ENCODE peak calls at places on chromosome 16, in eight cellular contexts. One of them, this sample, is unnamed.

GRCh38 chr16:22427556-22427955 is 53.1 kb upstream of the CDR2 start:
- DNase-seq in AG09319: no peak
- DNase-seq in stimulated activated CD8-positive, alpha-beta memory T cell treated with anti-CD3 and anti-CD28 coated beads, Interleukin-7, amount 100 ng/mL, for 1 hour: no peak
- DNase-seq in H7: no peak
- DNase-seq in heart right ventricle: no peak
- DNase-seq in activated gamma-delta T cell treated with Interleukin-2 at 50 U/mL for 16 hours: no peak
- DNase-seq in activated CD4-positive, alpha-beta T cell treated with anti-CD3 and anti-CD28 coated beads, Interleukin-2, amount 50 U/mL, for 4 hours: no peak
- DNase-seq in fibroblast of the aortic adventitia: no peak
- DNase-seq in this sample: no peak

GRCh38 chr16:1984347-1985225 is 593 bp downstream of the GFER start:
- DNase-seq in AG09319: no peak
- DNase-seq in fibroblast of the aortic adventitia: no peak
- DNase-seq in activated CD4-positive, alpha-beta T cell treated with anti-CD3 and anti-CD28 coated beads, Interleukin-2, amount 50 U/mL, for 4 hours: no peak
- DNase-seq in stimulated activated CD8-positive, alpha-beta memory T cell treated with anti-CD3 and anti-CD28 coated beads, Interleukin-7, amount 100 ng/mL, for 1 hour: no peak
- DNase-seq in activated gamma-delta T cell treated with Interleukin-2 at 50 U/mL for 16 hours: no peak
- DNase-seq in heart right ventricle: no peak
- DNase-seq in H7: peak
- DNase-seq in this sample: no peak

GRCh38 chr16:57548424-57548823 is 6.0 kb downstream of the ADGRG5 start:
- DNase-seq in heart right ventricle: no peak
- DNase-seq in activated CD4-positive, alpha-beta T cell treated with anti-CD3 and anti-CD28 coated beads, Interleukin-2, amount 50 U/mL, for 4 hours: no peak
- DNase-seq in stimulated activated CD8-positive, alpha-beta memory T cell treated with anti-CD3 and anti-CD28 coated beads, Interleukin-7, amount 100 ng/mL, for 1 hour: no peak
- DNase-seq in H7: no peak
- DNase-seq in fibroblast of the aortic adventitia: no peak
- DNase-seq in AG09319: no peak
- DNase-seq in activated gamma-delta T cell treated with Interleukin-2 at 50 U/mL for 16 hours: no peak
- DNase-seq in this sample: no peak

GRCh38 chr16:12459401-12459791 is 344.3 kb downstream of the CPPED1 start:
- DNase-seq in activated gamma-delta T cell treated with Interleukin-2 at 50 U/mL for 16 hours: no peak
- DNase-seq in activated CD4-positive, alpha-beta T cell treated with anti-CD3 and anti-CD28 coated beads, Interleukin-2, amount 50 U/mL, for 4 hours: no peak
- DNase-seq in H7: no peak
- DNase-seq in stimulated activated CD8-positive, alpha-beta memory T cell treated with anti-CD3 and anti-CD28 coated beads, Interleukin-7, amount 100 ng/mL, for 1 hour: no peak
- DNase-seq in fibroblast of the aortic adventitia: no peak
- DNase-seq in heart right ventricle: peak
- DNase-seq in AG09319: no peak
- DNase-seq in this sample: no peak

GRCh38 chr16:27226476-27226875 is 23.1 kb downstream of the KDM8 start:
- DNase-seq in activated CD4-positive, alpha-beta T cell treated with anti-CD3 and anti-CD28 coated beads, Interleukin-2, amount 50 U/mL, for 4 hours: no peak
- DNase-seq in activated gamma-delta T cell treated with Interleukin-2 at 50 U/mL for 16 hours: no peak
- DNase-seq in fibroblast of the aortic adventitia: no peak
- DNase-seq in stimulated activated CD8-positive, alpha-beta memory T cell treated with anti-CD3 and anti-CD28 coated beads, Interleukin-7, amount 100 ng/mL, for 1 hour: no peak
- DNase-seq in AG09319: no peak
- DNase-seq in H7: no peak
- DNase-seq in heart right ventricle: no peak
- DNase-seq in this sample: peak

GRCh38 chr16:88005148-88005547 is 53.9 kb downstream of the BANP start:
- DNase-seq in activated gamma-delta T cell treated with Interleukin-2 at 50 U/mL for 16 hours: no peak
- DNase-seq in stimulated activated CD8-positive, alpha-beta memory T cell treated with anti-CD3 and anti-CD28 coated beads, Interleukin-7, amount 100 ng/mL, for 1 hour: no peak
- DNase-seq in H7: peak
- DNase-seq in activated CD4-positive, alpha-beta T cell treated with anti-CD3 and anti-CD28 coated beads, Interleukin-2, amount 50 U/mL, for 4 hours: no peak
- DNase-seq in fibroblast of the aortic adventitia: peak
- DNase-seq in heart right ventricle: no peak
- DNase-seq in AG09319: no peak
- DNase-seq in this sample: no peak

GRCh38 chr16:67154578-67155304 is 3.9 kb upstream of the B3GNT9 start:
- DNase-seq in activated CD4-positive, alpha-beta T cell treated with anti-CD3 and anti-CD28 coated beads, Interleukin-2, amount 50 U/mL, for 4 hours: no peak
- DNase-seq in AG09319: no peak
- DNase-seq in fibroblast of the aortic adventitia: no peak
- DNase-seq in H7: peak
- DNase-seq in activated gamma-delta T cell treated with Interleukin-2 at 50 U/mL for 16 hours: no peak
- DNase-seq in heart right ventricle: no peak
- DNase-seq in stimulated activated CD8-positive, alpha-beta memory T cell treated with anti-CD3 and anti-CD28 coated beads, Interleukin-7, amount 100 ng/mL, for 1 hour: no peak
- DNase-seq in this sample: no peak

GRCh38 chr16:46689492-46690280 is at the start of gene ORC6:
- DNase-seq in fibroblast of the aortic adventitia: peak
- DNase-seq in activated gamma-delta T cell treated with Interleukin-2 at 50 U/mL for 16 hours: peak
- DNase-seq in AG09319: peak
- DNase-seq in heart right ventricle: peak
- DNase-seq in stimulated activated CD8-positive, alpha-beta memory T cell treated with anti-CD3 and anti-CD28 coated beads, Interleukin-7, amount 100 ng/mL, for 1 hour: peak
- DNase-seq in H7: peak
- DNase-seq in activated CD4-positive, alpha-beta T cell treated with anti-CD3 and anti-CD28 coated beads, Interleukin-2, amount 50 U/mL, for 4 hours: peak
- DNase-seq in this sample: peak

GRCh38 chr16:57626420-57627170 is 1.8 kb upstream of the ADGRG1 start:
- DNase-seq in AG09319: no peak
- DNase-seq in stimulated activated CD8-positive, alpha-beta memory T cell treated with anti-CD3 and anti-CD28 coated beads, Interleukin-7, amount 100 ng/mL, for 1 hour: no peak
- DNase-seq in H7: no peak
- DNase-seq in fibroblast of the aortic adventitia: no peak
- DNase-seq in heart right ventricle: no peak
- DNase-seq in activated gamma-delta T cell treated with Interleukin-2 at 50 U/mL for 16 hours: no peak
- DNase-seq in activated CD4-positive, alpha-beta T cell treated with anti-CD3 and anti-CD28 coated beads, Interleukin-2, amount 50 U/mL, for 4 hours: no peak
- DNase-seq in this sample: no peak

GRCh38 chr16:16150117-16150877 is 73.0 kb downstream of the ABCC6 start:
- DNase-seq in activated gamma-delta T cell treated with Interleukin-2 at 50 U/mL for 16 hours: no peak
- DNase-seq in fibroblast of the aortic adventitia: peak
- DNase-seq in H7: peak
- DNase-seq in activated CD4-positive, alpha-beta T cell treated with anti-CD3 and anti-CD28 coated beads, Interleukin-2, amount 50 U/mL, for 4 hours: no peak
- DNase-seq in stimulated activated CD8-positive, alpha-beta memory T cell treated with anti-CD3 and anti-CD28 coated beads, Interleukin-7, amount 100 ng/mL, for 1 hour: no peak
- DNase-seq in AG09319: peak
- DNase-seq in heart right ventricle: peak
- DNase-seq in this sample: peak

GRCh38 chr16:68873635-68874471 is 30.5 kb downstream of the TANGO6 start:
- DNase-seq in AG09319: no peak
- DNase-seq in stimulated activated CD8-positive, alpha-beta memory T cell treated with anti-CD3 and anti-CD28 coated beads, Interleukin-7, amount 100 ng/mL, for 1 hour: no peak
- DNase-seq in activated CD4-positive, alpha-beta T cell treated with anti-CD3 and anti-CD28 coated beads, Interleukin-2, amount 50 U/mL, for 4 hours: no peak
- DNase-seq in fibroblast of the aortic adventitia: no peak
- DNase-seq in H7: no peak
- DNase-seq in activated gamma-delta T cell treated with Interleukin-2 at 50 U/mL for 16 hours: no peak
- DNase-seq in heart right ventricle: no peak
- DNase-seq in this sample: no peak

GRCh38 chr16:86029131-86029741 is 130.3 kb downstream of the IRF8 start:
- DNase-seq in activated gamma-delta T cell treated with Interleukin-2 at 50 U/mL for 16 hours: no peak
- DNase-seq in fibroblast of the aortic adventitia: peak
- DNase-seq in heart right ventricle: peak
- DNase-seq in activated CD4-positive, alpha-beta T cell treated with anti-CD3 and anti-CD28 coated beads, Interleukin-2, amount 50 U/mL, for 4 hours: no peak
- DNase-seq in AG09319: peak
- DNase-seq in stimulated activated CD8-positive, alpha-beta memory T cell treated with anti-CD3 and anti-CD28 coated beads, Interleukin-7, amount 100 ng/mL, for 1 hour: no peak
- DNase-seq in H7: peak
- DNase-seq in this sample: no peak

GRCh38 chr16:85613609-85614337 is 651 bp downstream of the GSE1 start:
- DNase-seq in activated CD4-positive, alpha-beta T cell treated with anti-CD3 and anti-CD28 coated beads, Interleukin-2, amount 50 U/mL, for 4 hours: no peak
- DNase-seq in AG09319: no peak
- DNase-seq in stimulated activated CD8-positive, alpha-beta memory T cell treated with anti-CD3 and anti-CD28 coated beads, Interleukin-7, amount 100 ng/mL, for 1 hour: no peak
- DNase-seq in heart right ventricle: peak
- DNase-seq in fibroblast of the aortic adventitia: peak
- DNase-seq in H7: peak
- DNase-seq in activated gamma-delta T cell treated with Interleukin-2 at 50 U/mL for 16 hours: no peak
- DNase-seq in this sample: peak

GRCh38 chr16:53827741-53828140 is 123.8 kb downstream of the FTO start:
- DNase-seq in heart right ventricle: no peak
- DNase-seq in activated gamma-delta T cell treated with Interleukin-2 at 50 U/mL for 16 hours: no peak
- DNase-seq in activated CD4-positive, alpha-beta T cell treated with anti-CD3 and anti-CD28 coated beads, Interleukin-2, amount 50 U/mL, for 4 hours: no peak
- DNase-seq in fibroblast of the aortic adventitia: no peak
- DNase-seq in H7: no peak
- DNase-seq in stimulated activated CD8-positive, alpha-beta memory T cell treated with anti-CD3 and anti-CD28 coated beads, Interleukin-7, amount 100 ng/mL, for 1 hour: no peak
- DNase-seq in AG09319: no peak
- DNase-seq in this sample: no peak

GRCh38 chr16:4602330-4602729 is 12.4 kb downstream of the UBALD1 start:
- DNase-seq in fibroblast of the aortic adventitia: no peak
- DNase-seq in activated CD4-positive, alpha-beta T cell treated with anti-CD3 and anti-CD28 coated beads, Interleukin-2, amount 50 U/mL, for 4 hours: no peak
- DNase-seq in stimulated activated CD8-positive, alpha-beta memory T cell treated with anti-CD3 and anti-CD28 coated beads, Interleukin-7, amount 100 ng/mL, for 1 hour: no peak
- DNase-seq in H7: peak
- DNase-seq in heart right ventricle: no peak
- DNase-seq in activated gamma-delta T cell treated with Interleukin-2 at 50 U/mL for 16 hours: no peak
- DNase-seq in AG09319: no peak
- DNase-seq in this sample: no peak

GRCh38 chr16:56311208-56312027 is 113.9 kb downstream of the AMFR start:
- DNase-seq in stimulated activated CD8-positive, alpha-beta memory T cell treated with anti-CD3 and anti-CD28 coated beads, Interleukin-7, amount 100 ng/mL, for 1 hour: no peak
- DNase-seq in activated CD4-positive, alpha-beta T cell treated with anti-CD3 and anti-CD28 coated beads, Interleukin-2, amount 50 U/mL, for 4 hours: no peak
- DNase-seq in fibroblast of the aortic adventitia: no peak
- DNase-seq in H7: peak
- DNase-seq in heart right ventricle: no peak
- DNase-seq in AG09319: no peak
- DNase-seq in activated gamma-delta T cell treated with Interleukin-2 at 50 U/mL for 16 hours: no peak
- DNase-seq in this sample: peak

GRCh38 chr16:85626191-85626951 is 13.2 kb downstream of the GSE1 start:
- DNase-seq in activated CD4-positive, alpha-beta T cell treated with anti-CD3 and anti-CD28 coated beads, Interleukin-2, amount 50 U/mL, for 4 hours: no peak
- DNase-seq in AG09319: no peak
- DNase-seq in heart right ventricle: no peak
- DNase-seq in activated gamma-delta T cell treated with Interleukin-2 at 50 U/mL for 16 hours: no peak
- DNase-seq in stimulated activated CD8-positive, alpha-beta memory T cell treated with anti-CD3 and anti-CD28 coated beads, Interleukin-7, amount 100 ng/mL, for 1 hour: no peak
- DNase-seq in fibroblast of the aortic adventitia: no peak
- DNase-seq in H7: peak
- DNase-seq in this sample: peak

GRCh38 chr16:25707982-25708583 is 16.3 kb downstream of the HS3ST4 start:
- DNase-seq in activated gamma-delta T cell treated with Interleukin-2 at 50 U/mL for 16 hours: no peak
- DNase-seq in stimulated activated CD8-positive, alpha-beta memory T cell treated with anti-CD3 and anti-CD28 coated beads, Interleukin-7, amount 100 ng/mL, for 1 hour: no peak
- DNase-seq in activated CD4-positive, alpha-beta T cell treated with anti-CD3 and anti-CD28 coated beads, Interleukin-2, amount 50 U/mL, for 4 hours: no peak
- DNase-seq in H7: peak
- DNase-seq in AG09319: no peak
- DNase-seq in fibroblast of the aortic adventitia: peak
- DNase-seq in heart right ventricle: no peak
- DNase-seq in this sample: no peak

GRCh38 chr16:20743591-20743990 is 2.0 kb upstream of the THUMPD1 start:
- DNase-seq in fibroblast of the aortic adventitia: no peak
- DNase-seq in stimulated activated CD8-positive, alpha-beta memory T cell treated with anti-CD3 and anti-CD28 coated beads, Interleukin-7, amount 100 ng/mL, for 1 hour: no peak
- DNase-seq in AG09319: no peak
- DNase-seq in H7: no peak
- DNase-seq in activated CD4-positive, alpha-beta T cell treated with anti-CD3 and anti-CD28 coated beads, Interleukin-2, amount 50 U/mL, for 4 hours: no peak
- DNase-seq in heart right ventricle: no peak
- DNase-seq in activated gamma-delta T cell treated with Interleukin-2 at 50 U/mL for 16 hours: no peak
- DNase-seq in this sample: no peak

GRCh38 chr16:23141959-23142740 is 7.1 kb downstream of the USP31 start:
- DNase-seq in heart right ventricle: no peak
- DNase-seq in H7: no peak
- DNase-seq in stimulated activated CD8-positive, alpha-beta memory T cell treated with anti-CD3 and anti-CD28 coated beads, Interleukin-7, amount 100 ng/mL, for 1 hour: no peak
- DNase-seq in activated gamma-delta T cell treated with Interleukin-2 at 50 U/mL for 16 hours: no peak
- DNase-seq in activated CD4-positive, alpha-beta T cell treated with anti-CD3 and anti-CD28 coated beads, Interleukin-2, amount 50 U/mL, for 4 hours: no peak
- DNase-seq in AG09319: no peak
- DNase-seq in fibroblast of the aortic adventitia: no peak
- DNase-seq in this sample: no peak

GRCh38 chr16:83995756-83996155 is 27.7 kb downstream of the NECAB2 start:
- DNase-seq in heart right ventricle: peak
- DNase-seq in fibroblast of the aortic adventitia: no peak
- DNase-seq in activated CD4-positive, alpha-beta T cell treated with anti-CD3 and anti-CD28 coated beads, Interleukin-2, amount 50 U/mL, for 4 hours: no peak
- DNase-seq in H7: peak
- DNase-seq in AG09319: no peak
- DNase-seq in activated gamma-delta T cell treated with Interleukin-2 at 50 U/mL for 16 hours: no peak
- DNase-seq in stimulated activated CD8-positive, alpha-beta memory T cell treated with anti-CD3 and anti-CD28 coated beads, Interleukin-7, amount 100 ng/mL, for 1 hour: no peak
- DNase-seq in this sample: peak

GRCh38 chr16:20612551-20613470 is 36.6 kb upstream of the ACSM2B start:
- DNase-seq in H7: no peak
- DNase-seq in AG09319: no peak
- DNase-seq in activated CD4-positive, alpha-beta T cell treated with anti-CD3 and anti-CD28 coated beads, Interleukin-2, amount 50 U/mL, for 4 hours: no peak
- DNase-seq in stimulated activated CD8-positive, alpha-beta memory T cell treated with anti-CD3 and anti-CD28 coated beads, Interleukin-7, amount 100 ng/mL, for 1 hour: no peak
- DNase-seq in activated gamma-delta T cell treated with Interleukin-2 at 50 U/mL for 16 hours: no peak
- DNase-seq in fibroblast of the aortic adventitia: no peak
- DNase-seq in heart right ventricle: no peak
- DNase-seq in this sample: no peak

GRCh38 chr16:27237229-27238015 is 31.1 kb downstream of the NSMCE1 start:
- DNase-seq in AG09319: no peak
- DNase-seq in activated CD4-positive, alpha-beta T cell treated with anti-CD3 and anti-CD28 coated beads, Interleukin-2, amount 50 U/mL, for 4 hours: peak
- DNase-seq in activated gamma-delta T cell treated with Interleukin-2 at 50 U/mL for 16 hours: peak
- DNase-seq in fibroblast of the aortic adventitia: no peak
- DNase-seq in stimulated activated CD8-positive, alpha-beta memory T cell treated with anti-CD3 and anti-CD28 coated beads, Interleukin-7, amount 100 ng/mL, for 1 hour: peak
- DNase-seq in heart right ventricle: no peak
- DNase-seq in H7: peak
- DNase-seq in this sample: no peak

GRCh38 chr16:69741951-69742904 is 12.5 kb downstream of the NOB1 start:
- DNase-seq in AG09319: peak
- DNase-seq in activated gamma-delta T cell treated with Interleukin-2 at 50 U/mL for 16 hours: no peak
- DNase-seq in stimulated activated CD8-positive, alpha-beta memory T cell treated with anti-CD3 and anti-CD28 coated beads, Interleukin-7, amount 100 ng/mL, for 1 hour: no peak
- DNase-seq in heart right ventricle: peak
- DNase-seq in H7: no peak
- DNase-seq in activated CD4-positive, alpha-beta T cell treated with anti-CD3 and anti-CD28 coated beads, Interleukin-2, amount 50 U/mL, for 4 hours: no peak
- DNase-seq in fibroblast of the aortic adventitia: peak
- DNase-seq in this sample: no peak

GRCh38 chr16:59878999-59879398 is 1144.9 kb upstream of the GOT2 start:
- DNase-seq in heart right ventricle: no peak
- DNase-seq in H7: no peak
- DNase-seq in fibroblast of the aortic adventitia: no peak
- DNase-seq in activated gamma-delta T cell treated with Interleukin-2 at 50 U/mL for 16 hours: no peak
- DNase-seq in AG09319: no peak
- DNase-seq in activated CD4-positive, alpha-beta T cell treated with anti-CD3 and anti-CD28 coated beads, Interleukin-2, amount 50 U/mL, for 4 hours: no peak
- DNase-seq in stimulated activated CD8-positive, alpha-beta memory T cell treated with anti-CD3 and anti-CD28 coated beads, Interleukin-7, amount 100 ng/mL, for 1 hour: no peak
- DNase-seq in this sample: no peak

GRCh38 chr16:86429663-86430062 is 80.7 kb upstream of the FOXF1 start:
- DNase-seq in fibroblast of the aortic adventitia: no peak
- DNase-seq in activated gamma-delta T cell treated with Interleukin-2 at 50 U/mL for 16 hours: no peak
- DNase-seq in stimulated activated CD8-positive, alpha-beta memory T cell treated with anti-CD3 and anti-CD28 coated beads, Interleukin-7, amount 100 ng/mL, for 1 hour: no peak
- DNase-seq in heart right ventricle: no peak
- DNase-seq in AG09319: no peak
- DNase-seq in activated CD4-positive, alpha-beta T cell treated with anti-CD3 and anti-CD28 coated beads, Interleukin-2, amount 50 U/mL, for 4 hours: no peak
- DNase-seq in H7: no peak
- DNase-seq in this sample: no peak

GRCh38 chr16:89130448-89130847 is 36.8 kb downstream of the ACSF3 start:
- DNase-seq in AG09319: no peak
- DNase-seq in H7: no peak
- DNase-seq in stimulated activated CD8-positive, alpha-beta memory T cell treated with anti-CD3 and anti-CD28 coated beads, Interleukin-7, amount 100 ng/mL, for 1 hour: no peak
- DNase-seq in activated gamma-delta T cell treated with Interleukin-2 at 50 U/mL for 16 hours: no peak
- DNase-seq in fibroblast of the aortic adventitia: no peak
- DNase-seq in activated CD4-positive, alpha-beta T cell treated with anti-CD3 and anti-CD28 coated beads, Interleukin-2, amount 50 U/mL, for 4 hours: no peak
- DNase-seq in heart right ventricle: no peak
- DNase-seq in this sample: no peak

GRCh38 chr16:30778549-30779244 is 8.3 kb downstream of the ZNF629 start:
- DNase-seq in heart right ventricle: no peak
- DNase-seq in fibroblast of the aortic adventitia: peak
- DNase-seq in activated gamma-delta T cell treated with Interleukin-2 at 50 U/mL for 16 hours: no peak
- DNase-seq in activated CD4-positive, alpha-beta T cell treated with anti-CD3 and anti-CD28 coated beads, Interleukin-2, amount 50 U/mL, for 4 hours: no peak
- DNase-seq in stimulated activated CD8-positive, alpha-beta memory T cell treated with anti-CD3 and anti-CD28 coated beads, Interleukin-7, amount 100 ng/mL, for 1 hour: no peak
- DNase-seq in H7: peak
- DNase-seq in AG09319: no peak
- DNase-seq in this sample: no peak